ENCODE peak calls at places on chromosomes 6 and 20, in seven cellular contexts. O, J, F, K, B, Q and V are unnamed samples.

GRCh38 chr20:19181552-19181951 is 30.9 kb upstream of the SLC24A3 start:
- DNase-seq in O (no peak), J (no peak), F (no peak), K (no peak), B (peak; percentile 4), Q (no peak), V (no peak)

GRCh38 chr20:6037082-6037481 is 16.8 kb downstream of the LRRN4 start:
- DNase-seq in O (no peak), J (no peak), F (no peak), K (no peak), B (no peak), Q (no peak), V (no peak)

GRCh38 chr20:2873010-2873746 is at the start of gene PTPRA:
- DNase-seq in O (peak; percentile 28), J (peak; percentile 84), F (peak; percentile 75), K (peak; percentile 92), B (peak; percentile 90), Q (peak; percentile 91), V (peak; percentile 80)

GRCh38 chr6:109314313-109314712 is 68.0 kb downstream of the CD164 start:
- DNase-seq in O (no peak), J (no peak), F (no peak), K (no peak), B (no peak), Q (no peak), V (no peak)

GRCh38 chr20:58995461-58996225 is 11.4 kb downstream of the CTSZ start:
- DNase-seq in O (no peak), J (no peak), F (no peak), K (no peak), B (no peak), Q (no peak), V (no peak)

GRCh38 chr6:11381801-11382513 is 149.5 kb upstream of the NEDD9 start:
- DNase-seq in O (no peak), J (peak; percentile 85), F (no peak), K (no peak), B (no peak), Q (no peak), V (no peak)

GRCh38 chr6:74734901-74735300 is 471.0 kb downstream of the COL12A1 start:
- DNase-seq in O (no peak), J (no peak), F (no peak), K (no peak), B (no peak), Q (no peak), V (no peak)

GRCh38 chr20:40966103-40966502 is 62.5 kb upstream of the TOP1 start:
- DNase-seq in O (no peak), J (no peak), F (no peak), K (no peak), B (no peak), Q (no peak), V (no peak)

GRCh38 chr20:32437391-32438074 is 79.4 kb downstream of the ASXL1 start:
- DNase-seq in O (no peak), J (peak; percentile 12), F (no peak), K (no peak), B (no peak), Q (no peak), V (no peak)

GRCh38 chr6:20564269-20564668 is 30.0 kb downstream of the CDKAL1 start:
- DNase-seq in O (no peak), J (no peak), F (no peak), K (no peak), B (peak; percentile 35), Q (no peak), V (no peak)

GRCh38 chr6:135323202-135323668 is 142.1 kb downstream of the MYB start:
- DNase-seq in O (no peak), J (no peak), F (no peak), K (no peak), B (no peak), Q (no peak), V (peak; percentile 45)

GRCh38 chr6:139483082-139483481 is 108.6 kb upstream of the CITED2 start:
- DNase-seq in O (no peak), J (no peak), F (no peak), K (no peak), B (no peak), Q (no peak), V (no peak)